ENCODE peak calls at places on chromosomes 7 and 10, in eight cellular contexts. One of them, this sample, is unnamed.
A peak's percentile ranks its signal among the peaks of the same experiment; 100 is the strongest.

GRCh38 chr10:131819241-131820072 is 81.4 kb upstream of the PPP2R2D start:
- DNase-seq in stimulated activated CD4-positive, alpha-beta T cell treated with anti-CD3 and anti-CD28 coated beads, Interleukin-15, amount 100 ng/mL, for 24 hours: no peak
- DNase-seq in fibroblast of lung: no peak
- DNase-seq in CD8-positive, alpha-beta T cell: peak; percentile 4
- DNase-seq in HTR-8/SVneo: no peak
- DNase-seq in neural crest cell: no peak
- DNase-seq in cardiac muscle cell: no peak
- DNase-seq in activated effector memory CD4-positive, alpha-beta T cell treated with anti-CD3 and anti-CD28 coated beads, Interleukin-2, amount 50 U/mL, for 16 hours: peak; percentile 46
- DNase-seq in this sample: no peak

GRCh38 chr7:36810032-36810431 is 85.7 kb upstream of the AOAH start:
- DNase-seq in neural crest cell: no peak
- DNase-seq in fibroblast of lung: no peak
- DNase-seq in cardiac muscle cell: no peak
- DNase-seq in CD8-positive, alpha-beta T cell: no peak
- DNase-seq in stimulated activated CD4-positive, alpha-beta T cell treated with anti-CD3 and anti-CD28 coated beads, Interleukin-15, amount 100 ng/mL, for 24 hours: no peak
- DNase-seq in HTR-8/SVneo: no peak
- DNase-seq in activated effector memory CD4-positive, alpha-beta T cell treated with anti-CD3 and anti-CD28 coated beads, Interleukin-2, amount 50 U/mL, for 16 hours: no peak
- DNase-seq in this sample: no peak

GRCh38 chr10:81081887-81082620 is 544.4 kb downstream of the SH2D4B start:
- DNase-seq in cardiac muscle cell: no peak
- DNase-seq in activated effector memory CD4-positive, alpha-beta T cell treated with anti-CD3 and anti-CD28 coated beads, Interleukin-2, amount 50 U/mL, for 16 hours: no peak
- DNase-seq in neural crest cell: no peak
- DNase-seq in stimulated activated CD4-positive, alpha-beta T cell treated with anti-CD3 and anti-CD28 coated beads, Interleukin-15, amount 100 ng/mL, for 24 hours: no peak
- DNase-seq in CD8-positive, alpha-beta T cell: no peak
- DNase-seq in HTR-8/SVneo: no peak
- DNase-seq in fibroblast of lung: no peak
- DNase-seq in this sample: no peak

GRCh38 chr10:43044444-43045245 is 32.2 kb upstream of the RET start:
- DNase-seq in stimulated activated CD4-positive, alpha-beta T cell treated with anti-CD3 and anti-CD28 coated beads, Interleukin-15, amount 100 ng/mL, for 24 hours: no peak
- DNase-seq in fibroblast of lung: no peak
- DNase-seq in HTR-8/SVneo: no peak
- DNase-seq in neural crest cell: no peak
- DNase-seq in CD8-positive, alpha-beta T cell: no peak
- DNase-seq in activated effector memory CD4-positive, alpha-beta T cell treated with anti-CD3 and anti-CD28 coated beads, Interleukin-2, amount 50 U/mL, for 16 hours: no peak
- DNase-seq in cardiac muscle cell: no peak
- DNase-seq in this sample: peak; percentile 14

GRCh38 chr7:129845178-129845971 is 107.4 kb downstream of the UBE2H start:
- DNase-seq in CD8-positive, alpha-beta T cell: no peak
- DNase-seq in neural crest cell: no peak
- DNase-seq in cardiac muscle cell: peak; percentile 41
- DNase-seq in fibroblast of lung: peak; percentile 51
- DNase-seq in activated effector memory CD4-positive, alpha-beta T cell treated with anti-CD3 and anti-CD28 coated beads, Interleukin-2, amount 50 U/mL, for 16 hours: no peak
- DNase-seq in HTR-8/SVneo: no peak
- DNase-seq in stimulated activated CD4-positive, alpha-beta T cell treated with anti-CD3 and anti-CD28 coated beads, Interleukin-15, amount 100 ng/mL, for 24 hours: no peak
- DNase-seq in this sample: no peak

GRCh38 chr7:78198756-78199155 is 400.2 kb downstream of the PHTF2 start:
- DNase-seq in cardiac muscle cell: no peak
- DNase-seq in activated effector memory CD4-positive, alpha-beta T cell treated with anti-CD3 and anti-CD28 coated beads, Interleukin-2, amount 50 U/mL, for 16 hours: no peak
- DNase-seq in neural crest cell: no peak
- DNase-seq in HTR-8/SVneo: no peak
- DNase-seq in fibroblast of lung: no peak
- DNase-seq in stimulated activated CD4-positive, alpha-beta T cell treated with anti-CD3 and anti-CD28 coated beads, Interleukin-15, amount 100 ng/mL, for 24 hours: no peak
- DNase-seq in CD8-positive, alpha-beta T cell: no peak
- DNase-seq in this sample: no peak

GRCh38 chr10:100020161-100020882 is 10.6 kb upstream of the DNMBP start:
- DNase-seq in activated effector memory CD4-positive, alpha-beta T cell treated with anti-CD3 and anti-CD28 coated beads, Interleukin-2, amount 50 U/mL, for 16 hours: no peak
- DNase-seq in neural crest cell: no peak
- DNase-seq in HTR-8/SVneo: no peak
- DNase-seq in fibroblast of lung: no peak
- DNase-seq in CD8-positive, alpha-beta T cell: no peak
- DNase-seq in cardiac muscle cell: no peak
- DNase-seq in stimulated activated CD4-positive, alpha-beta T cell treated with anti-CD3 and anti-CD28 coated beads, Interleukin-15, amount 100 ng/mL, for 24 hours: no peak
- DNase-seq in this sample: peak; percentile 24

GRCh38 chr10:8054243-8054497 is 318 bp upstream of the GATA3 start:
- DNase-seq in fibroblast of lung: no peak
- DNase-seq in HTR-8/SVneo: no peak
- DNase-seq in cardiac muscle cell: peak; percentile 67
- DNase-seq in stimulated activated CD4-positive, alpha-beta T cell treated with anti-CD3 and anti-CD28 coated beads, Interleukin-15, amount 100 ng/mL, for 24 hours: no peak
- DNase-seq in activated effector memory CD4-positive, alpha-beta T cell treated with anti-CD3 and anti-CD28 coated beads, Interleukin-2, amount 50 U/mL, for 16 hours: no peak
- DNase-seq in neural crest cell: no peak
- DNase-seq in CD8-positive, alpha-beta T cell: no peak
- DNase-seq in this sample: peak; percentile 19

GRCh38 chr7:127391591-127392181 is 822 bp downstream of the ZNF800 start:
- DNase-seq in neural crest cell: peak; percentile 9
- DNase-seq in fibroblast of lung: peak; percentile 26
- DNase-seq in stimulated activated CD4-positive, alpha-beta T cell treated with anti-CD3 and anti-CD28 coated beads, Interleukin-15, amount 100 ng/mL, for 24 hours: peak; percentile 64
- DNase-seq in cardiac muscle cell: peak; percentile 40
- DNase-seq in HTR-8/SVneo: no peak
- DNase-seq in activated effector memory CD4-positive, alpha-beta T cell treated with anti-CD3 and anti-CD28 coated beads, Interleukin-2, amount 50 U/mL, for 16 hours: peak; percentile 85
- DNase-seq in CD8-positive, alpha-beta T cell: peak; percentile 52
- DNase-seq in this sample: peak; percentile 68

GRCh38 chr10:24209421-24209770 is 458 bp downstream of the KIAA1217 start:
- DNase-seq in cardiac muscle cell: peak; percentile 36
- DNase-seq in activated effector memory CD4-positive, alpha-beta T cell treated with anti-CD3 and anti-CD28 coated beads, Interleukin-2, amount 50 U/mL, for 16 hours: no peak
- DNase-seq in fibroblast of lung: peak; percentile 13
- DNase-seq in neural crest cell: no peak
- DNase-seq in HTR-8/SVneo: peak; percentile 36
- DNase-seq in CD8-positive, alpha-beta T cell: no peak
- DNase-seq in stimulated activated CD4-positive, alpha-beta T cell treated with anti-CD3 and anti-CD28 coated beads, Interleukin-15, amount 100 ng/mL, for 24 hours: peak; percentile 55
- DNase-seq in this sample: no peak